ENCODE peak calls at places on chromosomes 6 and 20, in eight cellular contexts. One of them, this sample, is unnamed.

GRCh38 chr20:58550661-58551060 is 35.5 kb upstream of the APCDD1L start:
- DNase-seq in glutamatergic neuron: no peak
- DNase-seq in GM23338: no peak
- DNase-seq in A549: no peak
- DNase-seq in uterus: no peak
- DNase-seq in fibroblast of pulmonary artery: peak
- DNase-seq in neural progenitor cell: no peak
- DNase-seq in fibroblast of villous mesenchyme: peak
- DNase-seq in this sample: peak

GRCh38 chr6:10402648-10403311 is 12.1 kb downstream of the TFAP2A start:
- DNase-seq in fibroblast of pulmonary artery: no peak
- DNase-seq in uterus: no peak
- DNase-seq in neural progenitor cell: no peak
- DNase-seq in glutamatergic neuron: no peak
- DNase-seq in A549: no peak
- DNase-seq in GM23338: no peak
- DNase-seq in fibroblast of villous mesenchyme: no peak
- DNase-seq in this sample: no peak

GRCh38 chr6:138499303-138499991 is at the start of gene NHSL1:
- DNase-seq in GM23338: peak
- DNase-seq in fibroblast of pulmonary artery: no peak
- DNase-seq in uterus: no peak
- DNase-seq in glutamatergic neuron: no peak
- DNase-seq in neural progenitor cell: peak
- DNase-seq in fibroblast of villous mesenchyme: no peak
- DNase-seq in A549: no peak
- DNase-seq in this sample: no peak

GRCh38 chr6:106629859-106630163 is 433 bp downstream of the QRSL1 start:
- DNase-seq in A549: no peak
- DNase-seq in fibroblast of villous mesenchyme: no peak
- DNase-seq in GM23338: no peak
- DNase-seq in uterus: no peak
- DNase-seq in glutamatergic neuron: peak
- DNase-seq in neural progenitor cell: no peak
- DNase-seq in fibroblast of pulmonary artery: no peak
- DNase-seq in this sample: no peak

GRCh38 chr6:37242429-37243052 is 15.0 kb upstream of the TBC1D22B start:
- DNase-seq in GM23338: no peak
- DNase-seq in fibroblast of villous mesenchyme: peak
- DNase-seq in fibroblast of pulmonary artery: peak
- DNase-seq in A549: peak
- DNase-seq in glutamatergic neuron: no peak
- DNase-seq in uterus: peak
- DNase-seq in neural progenitor cell: no peak
- DNase-seq in this sample: no peak

GRCh38 chr20:33539129-33539528 is 49.2 kb downstream of the CBFA2T2 start:
- DNase-seq in fibroblast of pulmonary artery: peak
- DNase-seq in neural progenitor cell: no peak
- DNase-seq in A549: peak
- DNase-seq in glutamatergic neuron: no peak
- DNase-seq in GM23338: no peak
- DNase-seq in fibroblast of villous mesenchyme: peak
- DNase-seq in uterus: no peak
- DNase-seq in this sample: no peak

GRCh38 chr6:16089232-16089843 is 39.5 kb upstream of the MYLIP start:
- DNase-seq in glutamatergic neuron: no peak
- DNase-seq in GM23338: no peak
- DNase-seq in neural progenitor cell: no peak
- DNase-seq in fibroblast of villous mesenchyme: peak
- DNase-seq in fibroblast of pulmonary artery: peak
- DNase-seq in uterus: no peak
- DNase-seq in A549: peak
- DNase-seq in this sample: no peak

GRCh38 chr6:7697820-7698623 is 27.9 kb upstream of the BMP6 start:
- DNase-seq in uterus: no peak
- DNase-seq in GM23338: peak
- DNase-seq in fibroblast of pulmonary artery: peak
- DNase-seq in glutamatergic neuron: no peak
- DNase-seq in neural progenitor cell: no peak
- DNase-seq in fibroblast of villous mesenchyme: peak
- DNase-seq in A549: peak
- DNase-seq in this sample: no peak

GRCh38 chr6:161021543-161021942 is 30.0 kb downstream of the MAP3K4 start:
- DNase-seq in A549: no peak
- DNase-seq in GM23338: no peak
- DNase-seq in neural progenitor cell: no peak
- DNase-seq in glutamatergic neuron: no peak
- DNase-seq in fibroblast of villous mesenchyme: no peak
- DNase-seq in uterus: no peak
- DNase-seq in fibroblast of pulmonary artery: no peak
- DNase-seq in this sample: no peak

GRCh38 chr6:79878142-79878748 is 69.1 kb downstream of the ELOVL4 start:
- DNase-seq in glutamatergic neuron: no peak
- DNase-seq in A549: no peak
- DNase-seq in GM23338: no peak
- DNase-seq in fibroblast of pulmonary artery: peak
- DNase-seq in neural progenitor cell: no peak
- DNase-seq in fibroblast of villous mesenchyme: no peak
- DNase-seq in uterus: no peak
- DNase-seq in this sample: no peak

GRCh38 chr6:10746915-10747250 is 722 bp upstream of the TMEM14B start:
- DNase-seq in glutamatergic neuron: no peak
- DNase-seq in A549: no peak
- DNase-seq in GM23338: no peak
- DNase-seq in fibroblast of villous mesenchyme: no peak
- DNase-seq in uterus: no peak
- DNase-seq in fibroblast of pulmonary artery: no peak
- DNase-seq in neural progenitor cell: no peak
- DNase-seq in this sample: no peak

GRCh38 chr6:3535716-3536435 is 79.0 kb upstream of the SLC22A23 start:
- DNase-seq in fibroblast of pulmonary artery: no peak
- DNase-seq in GM23338: no peak
- DNase-seq in neural progenitor cell: no peak
- DNase-seq in fibroblast of villous mesenchyme: peak
- DNase-seq in uterus: no peak
- DNase-seq in A549: no peak
- DNase-seq in glutamatergic neuron: no peak
- DNase-seq in this sample: no peak

GRCh38 chr20:38303908-38304379 is at the start of gene BPI:
- DNase-seq in uterus: peak
- DNase-seq in fibroblast of pulmonary artery: no peak
- DNase-seq in A549: no peak
- DNase-seq in fibroblast of villous mesenchyme: no peak
- DNase-seq in neural progenitor cell: no peak
- DNase-seq in GM23338: no peak
- DNase-seq in glutamatergic neuron: no peak
- DNase-seq in this sample: no peak

GRCh38 chr20:38305541-38305940 is 1.6 kb downstream of the BPI start:
- DNase-seq in glutamatergic neuron: no peak
- DNase-seq in GM23338: no peak
- DNase-seq in neural progenitor cell: no peak
- DNase-seq in fibroblast of pulmonary artery: no peak
- DNase-seq in fibroblast of villous mesenchyme: no peak
- DNase-seq in A549: no peak
- DNase-seq in uterus: no peak
- DNase-seq in this sample: no peak

GRCh38 chr20:38307371-38308046 is 3.6 kb downstream of the BPI start:
- DNase-seq in fibroblast of pulmonary artery: peak
- DNase-seq in GM23338: no peak
- DNase-seq in neural progenitor cell: peak
- DNase-seq in A549: no peak
- DNase-seq in fibroblast of villous mesenchyme: peak
- DNase-seq in glutamatergic neuron: no peak
- DNase-seq in uterus: no peak
- DNase-seq in this sample: no peak

GRCh38 chr20:38302721-38303120 is 1.2 kb upstream of the BPI start:
- DNase-seq in fibroblast of villous mesenchyme: no peak
- DNase-seq in neural progenitor cell: peak
- DNase-seq in glutamatergic neuron: peak
- DNase-seq in A549: no peak
- DNase-seq in GM23338: peak
- DNase-seq in fibroblast of pulmonary artery: no peak
- DNase-seq in uterus: no peak
- DNase-seq in this sample: no peak

DNA sequence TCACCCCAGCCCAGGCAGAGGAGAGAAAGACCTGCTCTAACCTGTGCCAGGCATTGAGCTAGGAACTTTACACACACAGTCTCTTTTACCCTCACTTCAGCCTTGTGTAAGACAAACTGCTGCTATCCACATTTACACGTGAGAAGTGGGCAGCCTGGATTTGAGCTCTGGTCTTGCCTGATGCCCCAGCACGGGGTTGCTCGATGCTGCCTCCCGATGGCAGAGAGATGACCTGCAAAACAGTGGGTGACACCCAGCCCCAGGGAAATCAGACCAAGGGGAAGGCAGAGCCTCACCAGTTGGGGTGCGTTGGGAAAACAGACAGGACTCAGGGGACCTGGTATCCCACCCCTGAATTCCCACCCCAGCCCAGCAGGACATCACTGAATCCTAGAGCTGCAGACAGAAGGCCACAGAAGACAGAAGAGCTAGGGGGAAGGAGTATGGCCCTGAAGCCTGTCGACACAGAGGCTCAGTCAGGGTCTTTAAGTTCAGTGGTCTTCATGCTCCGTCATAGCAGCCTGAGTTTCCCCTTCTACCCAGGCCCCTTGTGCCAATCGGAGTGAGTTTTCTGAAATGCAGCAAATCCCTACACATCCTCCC is 990 bp downstream of the BPI start:
- DNase-seq in fibroblast of villous mesenchyme: peak
- DNase-seq in neural progenitor cell: peak
- DNase-seq in uterus: no peak
- DNase-seq in GM23338: peak
- DNase-seq in fibroblast of pulmonary artery: peak
- DNase-seq in glutamatergic neuron: peak
- DNase-seq in A549: peak
- DNase-seq in this sample: no peak
- TF ChIP-seq CTCF in fibroblast of villous mesenchyme: peak
- TF ChIP-seq CTCF in neural progenitor cell: peak
- TF ChIP-seq CTCF in uterus: no peak
- TF ChIP-seq CTCF in GM23338: peak
- TF ChIP-seq CTCF in fibroblast of pulmonary artery: peak
- TF ChIP-seq CTCF in glutamatergic neuron: peak
- TF ChIP-seq CTCF in A549: peak
- TF ChIP-seq CTCF in this sample: peak

GRCh38 chr6:73893696-73894095 is 197.7 kb downstream of the CD109 start:
- DNase-seq in fibroblast of pulmonary artery: no peak
- DNase-seq in fibroblast of villous mesenchyme: peak
- DNase-seq in uterus: no peak
- DNase-seq in GM23338: no peak
- DNase-seq in glutamatergic neuron: no peak
- DNase-seq in neural progenitor cell: no peak
- DNase-seq in A549: no peak
- DNase-seq in this sample: no peak

GRCh38 chr6:73901986-73902385 is 206.0 kb downstream of the CD109 start:
- DNase-seq in glutamatergic neuron: no peak
- DNase-seq in A549: no peak
- DNase-seq in uterus: no peak
- DNase-seq in GM23338: no peak
- DNase-seq in neural progenitor cell: no peak
- DNase-seq in fibroblast of villous mesenchyme: no peak
- DNase-seq in fibroblast of pulmonary artery: no peak
- DNase-seq in this sample: no peak

GRCh38 chr6:73901311-73901710 is 205.3 kb downstream of the CD109 start:
- DNase-seq in A549: no peak
- DNase-seq in fibroblast of pulmonary artery: no peak
- DNase-seq in uterus: no peak
- DNase-seq in GM23338: no peak
- DNase-seq in neural progenitor cell: no peak
- DNase-seq in glutamatergic neuron: no peak
- DNase-seq in fibroblast of villous mesenchyme: no peak
- DNase-seq in this sample: no peak

GRCh38 chr6:73903155-73903554 is 207.2 kb downstream of the CD109 start:
- DNase-seq in fibroblast of villous mesenchyme: no peak
- DNase-seq in fibroblast of pulmonary artery: no peak
- DNase-seq in A549: no peak
- DNase-seq in GM23338: no peak
- DNase-seq in glutamatergic neuron: no peak
- DNase-seq in neural progenitor cell: no peak
- DNase-seq in uterus: no peak
- DNase-seq in this sample: no peak

GRCh38 chr6:73898599-73898998 is 202.6 kb downstream of the CD109 start:
- DNase-seq in A549: peak
- DNase-seq in glutamatergic neuron: no peak
- DNase-seq in fibroblast of pulmonary artery: peak
- DNase-seq in neural progenitor cell: peak
- DNase-seq in fibroblast of villous mesenchyme: peak
- DNase-seq in uterus: no peak
- DNase-seq in GM23338: peak
- DNase-seq in this sample: no peak
- TF ChIP-seq CTCF in A549: no peak
- TF ChIP-seq CTCF in glutamatergic neuron: no peak
- TF ChIP-seq CTCF in fibroblast of pulmonary artery: peak
- TF ChIP-seq CTCF in neural progenitor cell: peak
- TF ChIP-seq CTCF in fibroblast of villous mesenchyme: peak
- TF ChIP-seq CTCF in uterus: peak
- TF ChIP-seq CTCF in GM23338: peak
- TF ChIP-seq CTCF in this sample: no peak

DNA sequence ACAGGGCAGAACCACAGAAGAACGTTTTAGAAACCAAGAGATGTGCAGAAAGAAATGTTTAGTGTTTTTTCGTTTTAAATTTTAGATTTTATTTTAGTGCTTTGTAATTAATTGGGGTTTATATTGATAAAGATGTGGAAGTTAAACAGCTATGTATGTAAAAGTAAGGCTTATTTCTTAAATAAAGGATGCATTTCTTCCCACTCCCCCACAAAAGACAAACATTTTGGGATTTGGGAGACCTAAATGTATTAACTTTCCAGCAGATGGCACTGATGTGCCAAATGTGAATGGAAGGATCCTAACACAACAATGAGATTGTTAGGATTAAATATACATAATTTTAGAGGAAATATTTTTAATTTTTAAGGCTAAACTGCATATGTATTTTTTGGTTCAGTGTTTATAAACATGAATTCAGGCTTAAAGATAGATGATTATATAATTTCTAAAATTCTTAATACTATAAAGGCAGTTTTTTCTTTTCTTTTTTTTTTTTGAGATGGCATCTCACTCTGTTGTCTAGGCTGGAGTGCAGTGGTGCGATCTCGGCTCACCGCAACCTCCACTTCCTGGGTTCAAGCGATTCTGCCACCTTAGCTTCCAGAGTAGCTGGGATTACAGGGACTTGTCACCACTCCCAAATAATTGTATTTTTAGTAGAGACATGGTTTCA is 12.0 kb downstream of the PFDN4 start:
- DNase-seq in A549: peak
- DNase-seq in neural progenitor cell: peak
- DNase-seq in uterus: no peak
- DNase-seq in fibroblast of pulmonary artery: peak
- DNase-seq in GM23338: peak
- DNase-seq in fibroblast of villous mesenchyme: peak
- DNase-seq in glutamatergic neuron: no peak
- DNase-seq in this sample: no peak
- TF ChIP-seq CTCF in A549: peak
- TF ChIP-seq CTCF in neural progenitor cell: peak
- TF ChIP-seq CTCF in uterus: peak
- TF ChIP-seq CTCF in fibroblast of pulmonary artery: peak
- TF ChIP-seq CTCF in GM23338: peak
- TF ChIP-seq CTCF in fibroblast of villous mesenchyme: peak
- TF ChIP-seq CTCF in glutamatergic neuron: peak
- TF ChIP-seq CTCF in this sample: peak

GRCh38 chr6:120759570-120759969 is 574.7 kb downstream of the TBC1D32 start:
- DNase-seq in GM23338: no peak
- DNase-seq in fibroblast of pulmonary artery: no peak
- DNase-seq in A549: no peak
- DNase-seq in glutamatergic neuron: no peak
- DNase-seq in neural progenitor cell: no peak
- DNase-seq in uterus: no peak
- DNase-seq in fibroblast of villous mesenchyme: no peak
- DNase-seq in this sample: no peak

GRCh38 chr6:120764312-120764711 is 570.0 kb downstream of the TBC1D32 start:
- DNase-seq in A549: no peak
- DNase-seq in uterus: no peak
- DNase-seq in fibroblast of pulmonary artery: no peak
- DNase-seq in neural progenitor cell: peak
- DNase-seq in GM23338: peak
- DNase-seq in fibroblast of villous mesenchyme: no peak
- DNase-seq in glutamatergic neuron: no peak
- DNase-seq in this sample: no peak
- TF ChIP-seq CTCF in A549: no peak
- TF ChIP-seq CTCF in uterus: no peak
- TF ChIP-seq CTCF in fibroblast of pulmonary artery: no peak
- TF ChIP-seq CTCF in neural progenitor cell: peak
- TF ChIP-seq CTCF in GM23338: peak
- TF ChIP-seq CTCF in fibroblast of villous mesenchyme: no peak
- TF ChIP-seq CTCF in glutamatergic neuron: no peak
- TF ChIP-seq CTCF in this sample: no peak